ENCODE peak calls at places on chromosomes 13 and 19, in four cellular contexts. R is GM12878, A is HepG2, M is K562. J is an unnamed sample.

GRCh38 chr19:15107056-15108010 is at the start of gene SYDE1:
- DNase-seq in R (no peak), A (peak; percentile 50), M (no peak), J (peak; percentile 71)

GRCh38 chr19:36417752-36418286 is 625 bp downstream of the ZFP82 start:
- DNase-seq in R (no peak), A (no peak), M (peak; percentile 9), J (peak; percentile 32)

GRCh38 chr13:37414667-37415066 is 183.9 kb downstream of the POSTN start:
- DNase-seq in R (no peak), A (no peak), M (no peak), J (peak; percentile 16)

GRCh38 chr13:74056829-74057564 is 77.2 kb downstream of the KLF12 start:
- DNase-seq in R (no peak), A (no peak), M (no peak), J (no peak)

GRCh38 chr13:102907016-102907756 is 61.4 kb downstream of the ERCC5 start:
- DNase-seq in R (peak; percentile 25), A (no peak), M (no peak), J (no peak)

GRCh38 chr13:28540612-28541011 is 45.7 kb upstream of the FLT1 start:
- DNase-seq in R (no peak), A (no peak), M (no peak), J (no peak)

GRCh38 chr19:14528419-14529253 is 758 bp upstream of the TECR start:
- DNase-seq in R (no peak), A (no peak), M (no peak), J (no peak)

GRCh38 chr19:29040291-29040690 is 172.7 kb downstream of the UQCRFS1 start:
- DNase-seq in R (no peak), A (no peak), M (no peak), J (no peak)

GRCh38 chr19:583968-584239 is 5.8 kb upstream of the HCN2 start:
- DNase-seq in R (no peak), A (no peak), M (peak; percentile 19), J (no peak)

GRCh38 chr13:41502676-41503075 is 45.3 kb downstream of the RGCC start:
- DNase-seq in R (peak; percentile 59), A (no peak), M (no peak), J (no peak)

GRCh38 chr19:51480590-51480989 is 2.3 kb downstream of the CEACAM18 start:
- DNase-seq in R (no peak), A (peak; percentile 20), M (peak; percentile 80), J (peak; percentile 68)

GRCh38 chr13:33319859-33320258 is 34.3 kb upstream of the STARD13 start:
- DNase-seq in R (no peak), A (no peak), M (no peak), J (no peak)

GRCh38 chr13:104592127-104592526 is 1525.9 kb upstream of the SLC10A2 start:
- DNase-seq in R (no peak), A (no peak), M (no peak), J (no peak)

GRCh38 chr19:38649305-38650179 is 2.1 kb downstream of the ACTN4 start:
- DNase-seq in R (no peak), A (peak; percentile 94), M (no peak), J (no peak)
- TF ChIP-seq CREM in R (no peak), A (no peak), M (no peak), J (no peak)

GRCh38 chr13:75371223-75371622 is 110.7 kb downstream of the TBC1D4 start:
- DNase-seq in R (no peak), A (no peak), M (no peak), J (no peak)

GRCh38 chr13:75365724-75366173 is 116.2 kb downstream of the TBC1D4 start:
- DNase-seq in R (peak; percentile 78), A (no peak), M (peak; percentile 24), J (no peak)

GRCh38 chr13:75369986-75370385 is 112.0 kb downstream of the TBC1D4 start:
- DNase-seq in R (no peak), A (no peak), M (no peak), J (no peak)

GRCh38 chr13:75366380-75367280 is 115.3 kb downstream of the TBC1D4 start:
- DNase-seq in R (no peak), A (no peak), M (no peak), J (no peak)

GRCh38 chr13:75368167-75368566 is 113.8 kb downstream of the TBC1D4 start:
- DNase-seq in R (no peak), A (no peak), M (no peak), J (no peak)
- TF ChIP-seq CREM in R (no peak), A (no peak), M (no peak), J (no peak)

GRCh38 chr19:2619076-2619475 is 83.4 kb downstream of the GNG7 start:
- DNase-seq in R (no peak), A (no peak), M (peak; percentile 23), J (no peak)

GRCh38 chr19:2615782-2616181 is 86.7 kb downstream of the GNG7 start:
- DNase-seq in R (no peak), A (no peak), M (no peak), J (no peak)

GRCh38 chr19:2616741-2617392 is 85.6 kb downstream of the GNG7 start:
- DNase-seq in R (no peak), A (peak; percentile 35), M (no peak), J (no peak)

GRCh38 chr19:2617393-2618165 is 84.9 kb downstream of the GNG7 start:
- DNase-seq in R (no peak), A (no peak), M (no peak), J (no peak)

DNA sequence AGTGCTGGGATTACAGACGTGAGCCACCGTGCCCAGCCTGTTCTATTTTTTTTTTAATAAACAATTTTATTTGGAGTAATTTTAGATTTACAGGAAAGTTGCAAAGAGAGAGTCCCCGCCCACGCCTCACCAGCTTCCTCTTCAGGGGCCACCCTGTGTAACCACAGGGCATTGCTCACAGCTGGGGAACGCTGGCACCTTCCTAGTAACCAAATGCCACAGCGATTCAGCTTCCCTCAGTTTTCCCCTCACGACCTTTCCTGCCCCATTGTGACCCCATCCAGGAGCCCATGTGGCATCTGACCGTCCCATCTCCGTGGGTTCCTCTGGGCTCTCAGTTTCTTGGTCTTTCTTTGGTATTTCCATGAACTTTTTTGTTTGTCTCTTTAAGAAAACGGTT is 83.9 kb downstream of the GNG7 start:
- DNase-seq in R (no peak), A (no peak), M (no peak), J (no peak)
- TF ChIP-seq CREM in R (no peak), A (no peak), M (no peak), J (no peak)

DNA sequence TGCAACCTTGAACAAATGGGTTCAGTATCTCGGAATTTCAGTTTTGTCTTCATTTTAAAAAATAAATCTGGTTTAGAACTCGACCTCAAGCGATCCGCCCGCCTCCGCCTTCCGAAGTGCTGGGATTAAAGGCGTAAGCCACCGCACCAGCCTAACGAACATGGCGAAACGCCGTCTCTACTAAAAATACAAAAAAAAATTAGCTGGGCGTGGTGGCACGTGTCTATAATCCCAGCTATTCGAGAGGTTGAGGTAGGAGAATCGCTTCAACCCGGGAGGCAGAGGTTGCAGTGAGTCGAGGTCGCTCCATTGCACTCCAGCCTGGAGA is 571 bp downstream of the ZNF302 start:
- DNase-seq in R (no peak), A (no peak), M (no peak), J (no peak)
- TF ChIP-seq CREM in R (no peak), A (no peak), M (no peak), J (no peak)

GRCh38 chr19:17842663-17843313 is 5.0 kb downstream of the JAK3 start:
- DNase-seq in R (no peak), A (no peak), M (peak; percentile 34), J (no peak)

GRCh38 chr19:17841810-17842662 is 5.7 kb downstream of the JAK3 start:
- DNase-seq in R (no peak), A (no peak), M (peak; percentile 95), J (peak; percentile 99)

GRCh38 chr19:17846146-17846545 is 1.6 kb downstream of the JAK3 start:
- DNase-seq in R (peak; percentile 19), A (no peak), M (no peak), J (no peak)

GRCh38 chr19:17843428-17843827 is 4.4 kb downstream of the JAK3 start:
- DNase-seq in R (no peak), A (no peak), M (no peak), J (no peak)

GRCh38 chr19:17843908-17844490 is 3.8 kb downstream of the JAK3 start:
- DNase-seq in R (no peak), A (no peak), M (no peak), J (no peak)
- TF ChIP-seq CREM in R (no peak), A (no peak), M (no peak), J (no peak)

GRCh38 chr19:46381746-46382345 is 31.5 kb downstream of the CCDC8 start:
- DNase-seq in R (no peak), A (no peak), M (no peak), J (no peak)

GRCh38 chr19:46384396-46384795 is 29.0 kb downstream of the CCDC8 start:
- DNase-seq in R (no peak), A (no peak), M (no peak), J (no peak)

GRCh38 chr19:46385636-46386035 is 27.7 kb downstream of the CCDC8 start:
- DNase-seq in R (no peak), A (no peak), M (no peak), J (no peak)

GRCh38 chr19:46383171-46383815 is 30.1 kb downstream of the CCDC8 start:
- DNase-seq in R (no peak), A (no peak), M (no peak), J (no peak)

DNA sequence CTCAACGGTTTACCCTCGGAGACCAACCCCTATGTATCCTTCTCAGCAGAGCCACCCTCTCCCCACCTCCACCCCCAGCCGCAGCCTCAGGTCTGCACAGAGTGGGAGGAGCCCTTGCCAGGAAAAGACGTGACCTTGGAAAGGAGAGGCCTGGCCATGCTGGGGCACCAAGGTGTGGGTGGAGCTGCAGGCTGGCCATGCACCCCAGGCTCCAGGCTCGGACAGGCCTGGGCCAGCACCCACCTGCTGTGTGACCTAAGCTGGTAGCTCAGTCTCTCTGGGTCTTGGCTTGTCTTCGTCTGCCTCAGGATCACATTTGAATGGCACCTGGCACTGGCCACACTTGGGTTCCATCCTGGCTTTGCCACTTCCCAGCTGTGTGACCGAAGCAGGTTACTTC is 29.5 kb downstream of the CCDC8 start:
- DNase-seq in R (no peak), A (no peak), M (no peak), J (no peak)
- TF ChIP-seq CREM in R (no peak), A (no peak), M (no peak), J (no peak)

GRCh38 chr13:110187501-110188161 is 119.3 kb downstream of the COL4A1 start:
- DNase-seq in R (no peak), A (no peak), M (no peak), J (no peak)
- TF ChIP-seq CREM in R (no peak), A (no peak), M (no peak), J (no peak)